ENCODE peak calls at places on chromosomes 6 and 20, in eight cellular contexts. C, W, K, E, I, Z, U and X are unnamed samples.

GRCh38 chr20:10555393-10555792 is 118.4 kb downstream of the JAG1 start:
- DNase-seq in Z (no peak), C (no peak), W (no peak), K (no peak), I (no peak), E (no peak), U (no peak), X (no peak)

GRCh38 chr6:80771941-80772340 is 665.5 kb downstream of the BCKDHB start:
- DNase-seq in Z (no peak), C (no peak), E (peak; percentile 39), I (no peak), W (no peak), U (no peak), K (no peak), X (no peak)

GRCh38 chr20:36819662-36820061 is 46.1 kb upstream of the DSN1 start:
- DNase-seq in U (no peak), K (no peak), C (no peak), Z (no peak), W (no peak), E (no peak), I (no peak), X (no peak)

GRCh38 chr6:53165333-53165732 is 16.7 kb upstream of the GCM1 start:
- DNase-seq in E (peak; percentile 53), W (no peak), I (no peak), C (no peak), Z (no peak), U (no peak), K (no peak), X (no peak)

GRCh38 chr20:56347628-56348305 is 11.0 kb upstream of the FAM210B start:
- DNase-seq in W (no peak), K (no peak), U (no peak), I (no peak), C (no peak), Z (no peak), E (no peak), X (no peak)

GRCh38 chr6:6758915-6759654 is 170.6 kb downstream of the LY86 start:
- DNase-seq in I (peak; percentile 14), K (no peak), E (peak; percentile 42), W (no peak), U (no peak), Z (no peak), C (peak; percentile 69), X (no peak)

GRCh38 chr6:131635384-131636340 is 1.4 kb upstream of the ENPP3 start:
- DNase-seq in I (no peak), W (no peak), C (no peak), Z (no peak), U (no peak), K (no peak), E (no peak), X (no peak)

GRCh38 chr6:63022631-63023030 is 188.6 kb upstream of the FKBP1C start:
- DNase-seq in K (no peak), W (no peak), I (no peak), E (no peak), Z (no peak), C (no peak), U (no peak), X (no peak)

GRCh38 chr20:46172961-46173536 is 54.9 kb downstream of the CD40 start:
- DNase-seq in W (no peak), E (no peak), K (no peak), C (no peak), I (no peak), Z (no peak), U (no peak), X (no peak)

GRCh38 chr20:9440891-9441290 is 73.5 kb upstream of the LAMP5 start:
- DNase-seq in K (no peak), C (no peak), W (no peak), Z (no peak), U (no peak), I (no peak), E (peak; percentile 22), X (no peak)

GRCh38 chr6:111985202-111985731 is 68.6 kb upstream of the CCN6 start:
- DNase-seq in K (peak; percentile 82), Z (peak; percentile 43), E (peak; percentile 99), C (no peak), U (peak; percentile 100), W (no peak), I (no peak), X (peak; percentile 46)

DNA sequence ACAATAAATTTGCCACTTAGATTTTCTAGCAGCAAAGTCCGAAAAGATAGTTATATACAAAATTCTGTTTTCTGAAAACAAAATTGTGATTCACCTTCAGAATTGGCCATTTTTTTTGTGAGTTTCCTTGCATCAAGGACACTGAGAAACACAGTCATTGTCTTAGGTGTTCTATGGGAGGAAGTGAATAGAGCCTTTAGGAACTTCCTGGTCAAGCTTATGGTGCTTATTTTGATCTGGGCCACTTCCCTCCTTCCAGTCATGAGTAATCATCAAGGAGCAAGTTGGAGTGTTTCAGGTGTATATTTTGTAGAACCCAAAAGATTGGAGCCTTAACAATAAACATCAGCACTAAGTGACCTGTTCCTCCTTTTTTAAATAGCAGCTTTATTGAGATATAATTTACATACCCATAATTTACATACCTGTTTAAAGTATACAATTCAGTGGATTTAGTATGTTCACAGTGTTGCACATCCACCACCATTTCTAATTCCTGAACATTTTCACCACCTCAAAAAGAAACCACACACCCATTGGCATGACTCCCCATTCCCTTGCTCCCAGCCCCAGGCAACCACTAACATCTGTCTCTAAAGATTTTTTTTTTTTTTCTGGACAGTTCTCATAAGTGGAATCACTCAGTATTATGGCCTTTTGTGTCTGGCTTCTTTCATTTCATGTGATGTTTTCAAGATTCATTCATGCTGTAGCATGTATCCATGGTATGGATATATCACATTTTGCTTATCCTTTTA is 17.6 kb downstream of the TMEM74B start:
- DNase-seq in K (no peak), Z (no peak), C (no peak), I (no peak), E (no peak), W (no peak), U (no peak), X (no peak)
- H3K36me3 ChIP-seq in K (peaks cover 21% of the 10 kb centered on the region), Z (peaks cover 69% of the 10 kb centered on the region), C (peaks cover 82% of the 10 kb centered on the region), I (peaks cover 43% of the 10 kb centered on the region), E (peaks cover 30% of the 10 kb centered on the region), W (peaks cover 92% of the 10 kb centered on the region), U (peaks cover 5% of the 10 kb centered on the region), X (no peaks in the 10 kb centered on the region)

GRCh38 chr6:47245745-47246371 is 63.8 kb downstream of the TNFRSF21 start:
- DNase-seq in C (no peak), U (no peak), Z (no peak), W (no peak), K (no peak), E (no peak), I (no peak), X (no peak)
- H3K4me3 ChIP-seq in C (no peak overlapping the region), U (no peak overlapping the region), Z (no peak overlapping the region), W (no peak overlapping the region), K (no peak overlapping the region), E (no peak overlapping the region), I (no peak overlapping the region), X (no peak overlapping the region)

DNA sequence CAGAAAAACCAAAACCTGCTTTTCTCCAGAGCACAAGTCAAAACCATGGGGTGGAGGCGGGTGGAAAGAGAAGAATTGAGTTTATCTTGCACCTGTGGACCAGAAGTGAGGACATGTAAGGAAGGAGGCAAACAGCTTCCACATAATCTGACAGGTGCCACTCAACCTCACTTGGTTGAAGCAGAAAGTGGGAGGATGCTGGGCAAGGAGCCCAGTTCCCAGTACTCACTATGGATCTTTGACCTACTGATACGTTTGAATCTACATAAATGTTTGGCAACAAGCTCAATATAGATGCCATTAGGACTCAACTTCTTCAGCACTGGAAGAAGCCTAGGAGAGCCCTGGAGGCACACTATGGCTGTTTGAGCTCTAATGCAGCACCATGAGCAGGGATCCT is 285.5 kb downstream of the KIF16B start:
- DNase-seq in K (no peak), I (no peak), Z (no peak), E (no peak), U (no peak), C (no peak), W (no peak), X (no peak)
- H3K27me3 ChIP-seq in K (no peaks in the 10 kb centered on the region), I (no peaks in the 10 kb centered on the region), Z (no peaks in the 10 kb centered on the region), E (no peaks in the 10 kb centered on the region), U (no peaks in the 10 kb centered on the region), C (no peaks in the 10 kb centered on the region), W (no peaks in the 10 kb centered on the region), X (no peaks in the 10 kb centered on the region)

DNA sequence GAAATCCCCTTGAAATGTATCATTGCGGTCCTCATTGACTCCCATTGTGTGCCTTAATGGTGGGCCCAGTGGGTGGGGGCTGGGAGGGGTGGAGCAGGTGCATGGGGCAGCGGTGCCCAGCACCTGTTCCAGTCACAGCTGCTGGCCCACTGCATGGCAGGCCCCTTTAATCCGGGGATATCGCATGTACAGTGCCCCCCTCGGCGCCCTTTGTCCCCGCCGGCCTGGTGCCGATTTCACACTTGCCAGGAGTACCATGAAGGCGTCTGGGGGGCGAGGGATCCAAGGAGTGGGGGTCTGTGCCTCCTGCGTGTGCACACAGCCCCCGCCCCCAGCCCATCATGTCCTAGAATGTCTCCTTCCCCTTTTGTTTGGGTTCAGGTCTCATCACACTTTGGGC is 2.8 kb downstream of the SNAI1 start:
- DNase-seq in Z (no peak), E (no peak), U (no peak), I (no peak), W (no peak), K (no peak), C (no peak), X (no peak)
- H3K36me3 ChIP-seq in Z (no peaks in the 10 kb centered on the region), E (no peaks in the 10 kb centered on the region), U (no peaks in the 10 kb centered on the region), I (no peaks in the 10 kb centered on the region), W (peaks cover 11% of the 10 kb centered on the region), K (peaks cover 7% of the 10 kb centered on the region), C (peaks cover 4% of the 10 kb centered on the region), X (peaks cover 59% of the 10 kb centered on the region)